ENCODE peak calls at places on chromosomes 16 and 17, in eight cellular contexts. A, T, K, N, O, B, X and R are unnamed samples.

GRCh38 chr16:11101695-11102522 is 154.1 kb downstream of the SOCS1 start:
- DNase-seq in O (no peak), T (no peak), A (no peak), X (no peak), B (no peak), N (peak; percentile 91), K (peak; percentile 87), R (peak; percentile 81)

GRCh38 chr17:38908676-38909181 is 16.7 kb upstream of the LASP1NB start:
- DNase-seq in B (no peak), T (no peak), N (peak; percentile 56), A (no peak), X (peak; percentile 64), K (peak; percentile 32), O (no peak), R (no peak)

GRCh38 chr17:54404259-54404658 is 496.4 kb upstream of the TOM1L1 start:
- DNase-seq in K (no peak), B (no peak), T (no peak), N (no peak), O (no peak), A (no peak), X (no peak), R (no peak)

GRCh38 chr17:46878055-46878454 is 26.7 kb downstream of the WNT9B start:
- DNase-seq in N (no peak), O (no peak), B (no peak), A (no peak), T (no peak), X (peak; percentile 74), K (no peak), R (no peak)

GRCh38 chr17:18231156-18231555 is 5.7 kb downstream of the LLGL1 start:
- DNase-seq in B (no peak), N (no peak), T (peak; percentile 28), A (no peak), X (no peak), O (no peak), K (no peak), R (no peak)

GRCh38 chr17:8190506-8190905 is 526 bp upstream of the BORCS6 start:
- DNase-seq in A (no peak), B (no peak), N (no peak), T (no peak), K (no peak), X (no peak), O (no peak), R (no peak)

GRCh38 chr17:1571362-1571746 is 8.8 kb upstream of the PITPNA start:
- DNase-seq in K (no peak), O (no peak), B (no peak), A (no peak), X (no peak), T (no peak), N (no peak), R (no peak)

GRCh38 chr17:41894791-41895331 is 23.9 kb downstream of the ACLY start:
- DNase-seq in X (no peak), O (peak; percentile 84), A (no peak), B (no peak), K (peak; percentile 74), N (no peak), T (no peak), R (peak; percentile 78)

GRCh38 chr16:57115148-57115503 is 22.7 kb downstream of the CPNE2 start:
- DNase-seq in X (no peak), N (no peak), T (no peak), B (no peak), K (peak; percentile 52), A (no peak), O (no peak), R (no peak)

GRCh38 chr16:69904495-69905170 is 46.5 kb upstream of the CLEC18A start:
- DNase-seq in A (no peak), O (peak; percentile 37), B (no peak), K (no peak), X (peak; percentile 35), N (no peak), T (no peak), R (no peak)

GRCh38 chr17:17836818-17837379 is at the start of gene SREBF1:
- DNase-seq in T (no peak), B (no peak), O (no peak), X (no peak), N (peak; percentile 63), K (peak; percentile 60), A (peak; percentile 66), R (peak; percentile 65)

GRCh38 chr17:40090234-40091111 is 9.9 kb downstream of the NR1D1 start:
- DNase-seq in A (no peak), X (no peak), T (no peak), K (no peak), O (no peak), B (no peak), N (no peak), R (no peak)

GRCh38 chr17:28416703-28417311 is 10.8 kb upstream of the SLC46A1 start:
- DNase-seq in X (no peak), N (peak; percentile 61), A (peak; percentile 48), K (peak; percentile 76), B (no peak), T (peak; percentile 81), O (peak; percentile 68), R (peak; percentile 83)

GRCh38 chr16:20765732-20766131 is 1.9 kb downstream of the ACSM3 start:
- DNase-seq in N (no peak), B (no peak), K (no peak), A (no peak), X (no peak), T (no peak), O (no peak), R (no peak)

GRCh38 chr16:88593064-88593463 is 22.9 kb downstream of the ZC3H18 start:
- DNase-seq in A (no peak), B (no peak), X (no peak), K (no peak), N (no peak), O (no peak), T (no peak), R (no peak)

GRCh38 chr17:289409-289808 is 63.2 kb downstream of the RPH3AL start:
- DNase-seq in N (no peak), O (no peak), A (no peak), T (no peak), B (no peak), K (no peak), X (peak; percentile 19), R (no peak)

GRCh38 chr16:57041182-57042156 is 50.9 kb upstream of the CPNE2 start:
- DNase-seq in O (no peak), X (no peak), K (no peak), A (peak; percentile 93), T (no peak), N (no peak), B (no peak), R (peak; percentile 9)

GRCh38 chr16:78183437-78183836 is 84.0 kb downstream of the WWOX start:
- DNase-seq in K (no peak), O (no peak), T (no peak), X (no peak), A (no peak), B (no peak), N (no peak), R (no peak)

GRCh38 chr17:21223086-21223485 is 9.1 kb upstream of the TMEM11 start:
- DNase-seq in N (no peak), O (no peak), B (no peak), X (no peak), K (no peak), T (no peak), A (no peak), R (no peak)

GRCh38 chr16:66344533-66345145 is 21.9 kb upstream of the CDH5 start:
- DNase-seq in N (peak; percentile 52), T (peak; percentile 70), B (no peak), A (no peak), X (no peak), K (peak; percentile 63), O (peak; percentile 33), R (peak; percentile 68)

DNA sequence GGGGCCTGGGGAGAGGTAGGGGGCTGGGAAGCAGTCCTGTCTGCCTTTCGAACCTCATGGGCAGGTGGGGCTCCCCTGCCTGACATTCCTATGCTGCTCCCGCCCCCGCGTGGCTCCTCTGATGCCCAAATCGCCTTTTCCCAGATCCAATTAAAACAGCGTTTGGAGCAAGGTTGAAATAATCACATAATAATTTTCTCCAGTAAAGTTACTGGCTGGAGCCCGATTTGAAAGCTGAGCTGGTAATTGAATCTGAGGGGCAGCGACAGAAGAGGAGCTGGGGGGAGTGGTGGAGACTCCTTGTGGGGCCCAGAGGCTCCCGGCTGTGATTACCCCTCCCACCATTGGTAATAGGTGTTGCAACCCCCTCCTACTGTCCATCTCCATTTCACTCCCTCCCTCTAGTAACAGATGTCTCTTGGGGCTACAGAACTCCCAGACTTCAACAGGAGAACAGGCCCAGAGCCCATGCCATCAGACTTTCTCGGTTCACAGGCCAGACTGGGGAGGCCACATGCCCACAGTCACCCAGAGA is 38.9 kb upstream of the C1QL1 start:
- DNase-seq in T (no peak), X (no peak), B (no peak), A (no peak), K (no peak), N (no peak), O (no peak), R (peak; percentile 60)
- TF ChIP-seq CTCF in T (no peak), X (no peak), B (no peak), A (no peak), K (no peak), N (no peak), O (no peak), R (peak; percentile 17)

GRCh38 chr16:89701425-89702406 is at the start of gene SPATA2L:
- DNase-seq in B (peak; percentile 70), N (peak; percentile 71), K (peak; percentile 86), O (peak; percentile 61), T (peak; percentile 97), X (peak; percentile 88), A (peak; percentile 97), R (peak; percentile 93)
- TF ChIP-seq CTCF in B (peak; percentile 35), N (no peak), K (peak; percentile 10), O (no peak), T (no peak), X (no peak), A (peak; percentile 54), R (peak; percentile 26)

GRCh38 chr16:85593503-85594195 is 19.5 kb upstream of the GSE1 start:
- DNase-seq in O (no peak), B (no peak), T (no peak), N (no peak), A (no peak), K (no peak), X (no peak), R (no peak)
- TF ChIP-seq CTCF in O (no peak), B (no peak), T (no peak), N (no peak), A (no peak), K (no peak), X (no peak), R (no peak)

GRCh38 chr16:68455631-68456030 is 7.3 kb upstream of the SMPD3 start:
- DNase-seq in A (no peak), K (no peak), X (no peak), O (no peak), N (no peak), T (no peak), B (no peak), R (no peak)

GRCh38 chr16:68451656-68452055 is 3.3 kb upstream of the SMPD3 start:
- DNase-seq in N (no peak), A (no peak), O (peak; percentile 5), T (no peak), X (no peak), K (no peak), B (no peak), R (no peak)

GRCh38 chr16:68450741-68451140 is 2.4 kb upstream of the SMPD3 start:
- DNase-seq in B (no peak), O (peak; percentile 42), T (no peak), A (no peak), N (no peak), K (no peak), X (no peak), R (no peak)

GRCh38 chr16:68452176-68452575 is 3.9 kb upstream of the SMPD3 start:
- DNase-seq in A (no peak), O (peak; percentile 71), B (no peak), N (no peak), T (no peak), K (no peak), X (no peak), R (peak; percentile 31)

GRCh38 chr16:68453816-68454215 is 5.5 kb upstream of the SMPD3 start:
- DNase-seq in X (no peak), T (no peak), O (no peak), B (no peak), N (no peak), A (no peak), K (no peak), R (no peak)
- TF ChIP-seq CTCF in X (no peak), T (no peak), O (no peak), B (no peak), N (no peak), A (no peak), K (no peak), R (no peak)